ENCODE peak calls at places on chromosomes 3 and 15, in nine cellular contexts. Q, U, M, Z, T, E, V, L and J are unnamed samples. For H3K9me3, the result is how much of the 10 kb centered on the place peaks cover.

GRCh38 chr3:185645596-185646381 is 59.7 kb downstream of the SENP2 start:
- DNase-seq in Q (no peak), U (no peak), M (no peak), Z (no peak), T (no peak), E (no peak), V (peak), L (no peak), J (no peak)

GRCh38 chr3:126745760-126746394 is 41.8 kb downstream of the CHCHD6 start:
- DNase-seq in Q (no peak), U (no peak), M (no peak), Z (no peak), T (peak), E (no peak), V (peak), L (no peak), J (peak)

GRCh38 chr15:67096536-67097294 is 31.3 kb downstream of the SMAD3 start:
- DNase-seq in Q (no peak), U (no peak), M (no peak), Z (no peak), T (no peak), E (no peak), V (no peak), L (no peak), J (no peak)

GRCh38 chr3:10707984-10708868 is 107.8 kb upstream of the SLC6A11 start:
- DNase-seq in Q (no peak), U (no peak), M (no peak), Z (no peak), T (no peak), E (no peak), V (no peak), L (no peak), J (no peak)

GRCh38 chr15:77168616-77169015 is 97.7 kb upstream of the TSPAN3 start:
- DNase-seq in Q (no peak), U (no peak), M (no peak), Z (no peak), T (no peak), E (no peak), V (no peak), L (no peak), J (no peak)

GRCh38 chr15:66724732-66725467 is 22.9 kb downstream of the SMAD6 start:
- DNase-seq in Q (peak), U (no peak), M (no peak), Z (no peak), T (no peak), E (no peak), V (no peak), L (no peak), J (no peak)

GRCh38 chr3:160052385-160053047 is 63.9 kb downstream of the IL12A start:
- DNase-seq in Q (no peak), U (no peak), M (no peak), Z (no peak), T (no peak), E (no peak), V (no peak), L (no peak), J (peak)

GRCh38 chr3:69698728-69699127 is 40.5 kb upstream of the MITF start:
- DNase-seq in Q (no peak), U (no peak), M (no peak), Z (no peak), T (no peak), E (no peak), V (no peak), L (no peak), J (no peak)

GRCh38 chr15:77907824-77908751 is 169.4 kb downstream of the TBC1D2B start:
- DNase-seq in Q (peak), U (peak), M (peak), Z (peak), T (peak), E (no peak), V (no peak), L (peak), J (peak)

GRCh38 chr15:78881681-78882080 is 9.0 kb downstream of the MORF4L1 start:
- DNase-seq in Q (no peak), U (no peak), M (no peak), Z (no peak), T (no peak), E (no peak), V (no peak), L (no peak), J (no peak)

GRCh38 chr3:10957976-10958749 is 34.4 kb upstream of the SLC6A1 start:
- DNase-seq in Q (no peak), U (peak), M (no peak), Z (no peak), T (peak), E (no peak), V (peak), L (no peak), J (peak)

GRCh38 chr3:114393367-114394072 is 99.7 kb downstream of the TIGIT start:
- DNase-seq in Q (no peak), U (no peak), M (no peak), Z (no peak), T (peak), E (no peak), V (no peak), L (no peak), J (no peak)
- H3K4me3 ChIP-seq in Q (no peak), U (no peak), M (no peak), Z (no peak), T (no peak), E (no peak), V (no peak), L (no peak), J (no peak)

GRCh38 chr3:5687230-5687629 is 499.7 kb downstream of the EDEM1 start:
- DNase-seq in Q (no peak), U (no peak), M (no peak), Z (no peak), T (no peak), E (no peak), V (no peak), L (no peak), J (no peak)

GRCh38 chr3:5694267-5694666 is 506.8 kb downstream of the EDEM1 start:
- DNase-seq in Q (no peak), U (no peak), M (no peak), Z (no peak), T (no peak), E (no peak), V (no peak), L (no peak), J (no peak)

GRCh38 chr3:5692446-5692845 is 504.9 kb downstream of the EDEM1 start:
- DNase-seq in Q (no peak), U (no peak), M (no peak), Z (no peak), T (no peak), E (no peak), V (no peak), L (no peak), J (no peak)

GRCh38 chr3:5690904-5691532 is 503.5 kb downstream of the EDEM1 start:
- DNase-seq in Q (no peak), U (no peak), M (no peak), Z (peak), T (no peak), E (no peak), V (no peak), L (no peak), J (no peak)

DNA sequence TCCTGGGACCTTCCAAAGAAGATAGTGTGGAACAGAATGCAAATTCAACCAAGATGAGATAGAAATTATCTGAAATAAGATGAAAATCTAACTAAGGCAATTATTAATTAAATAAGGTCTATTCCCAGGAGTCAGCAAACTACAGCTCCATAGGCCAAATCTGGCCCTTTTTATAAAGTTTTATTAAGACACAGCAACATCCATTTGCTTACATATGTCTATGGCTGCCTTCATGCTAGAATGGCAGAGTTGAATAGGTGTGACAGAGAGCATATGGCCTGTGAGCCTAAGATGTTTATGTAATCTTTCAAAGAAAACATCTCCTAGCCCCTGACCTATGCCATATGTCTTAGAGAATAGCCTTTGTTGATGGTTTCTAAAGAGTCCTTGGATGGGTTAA is 503.0 kb downstream of the EDEM1 start:
- DNase-seq in Q (no peak), U (no peak), M (no peak), Z (no peak), T (no peak), E (no peak), V (no peak), L (no peak), J (no peak)
- H3K9me3 ChIP-seq in Q (under half), U (under half), M (under half), Z (under half), T (under half), E (under half), V (under half), L (under half), J (under half)

DNA sequence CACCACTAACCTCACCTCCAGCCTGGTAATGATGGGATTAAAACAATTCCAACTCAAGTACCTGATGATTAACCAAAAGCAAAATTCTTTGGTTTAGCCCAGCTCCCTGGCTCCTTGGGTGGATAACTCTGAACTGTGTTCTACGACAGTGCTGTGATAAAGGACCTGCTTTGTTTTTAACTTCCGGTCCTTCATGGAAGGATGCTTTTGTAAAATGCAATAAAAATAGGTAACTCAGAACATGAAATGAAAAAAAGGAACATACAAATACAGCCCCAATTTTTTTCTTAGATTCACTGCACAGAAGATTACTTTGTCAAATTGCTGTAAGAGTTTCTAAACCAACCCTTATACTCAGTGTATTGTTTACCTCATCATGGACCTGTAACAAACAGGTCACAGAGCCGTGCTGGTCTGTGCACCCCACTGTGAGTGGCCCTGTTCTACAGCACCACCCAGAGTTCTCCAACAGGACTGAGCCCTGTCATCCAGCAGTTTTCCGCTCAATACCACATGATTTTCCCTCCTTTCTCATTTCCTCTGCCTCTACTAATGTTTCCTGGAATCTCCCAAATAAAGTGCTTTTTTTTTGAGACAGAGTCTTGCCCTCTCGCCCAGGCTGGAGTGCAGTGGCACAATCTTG is 4.9 kb upstream of the PCYT1A start:
- DNase-seq in Q (no peak), U (no peak), M (no peak), Z (no peak), T (no peak), E (no peak), V (no peak), L (no peak), J (no peak)
- H3K4me3 ChIP-seq in Q (no peak), U (no peak), M (no peak), Z (no peak), T (no peak), E (no peak), V (no peak), L (no peak), J (no peak)

DNA sequence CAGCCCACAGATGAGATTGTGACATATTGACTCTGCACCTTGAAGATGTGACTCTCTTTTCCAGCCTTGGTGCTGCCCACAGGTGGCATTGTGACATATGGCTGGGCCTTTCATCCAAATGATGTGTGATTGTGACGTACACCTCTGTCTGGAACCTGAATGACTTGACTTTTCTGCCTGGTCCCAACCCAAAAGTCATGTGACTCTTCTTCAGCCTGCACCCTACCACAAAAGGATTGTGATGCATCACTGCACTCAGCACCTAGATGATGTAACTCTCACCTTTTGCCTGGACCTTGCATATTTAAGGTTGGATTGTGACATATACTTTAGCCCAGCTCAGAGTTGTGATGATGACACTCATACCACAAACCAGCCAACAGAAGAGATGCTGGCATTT is 204.5 kb downstream of the OCA2 start:
- DNase-seq in Q (no peak), U (no peak), M (no peak), Z (no peak), T (no peak), E (no peak), V (no peak), L (no peak), J (no peak)
- H3K9me3 ChIP-seq in Q (under half), U (half or more), M (under half), Z (under half), T (under half), E (under half), V (under half), L (under half), J (under half)

GRCh38 chr15:58334803-58335202 is 97.0 kb upstream of the LIPC start:
- DNase-seq in Q (no peak), U (no peak), M (no peak), Z (no peak), T (no peak), E (no peak), V (no peak), L (no peak), J (no peak)
- H3K4me3 ChIP-seq in Q (no peak), U (no peak), M (no peak), Z (no peak), T (no peak), E (no peak), V (no peak), L (no peak), J (no peak)

DNA sequence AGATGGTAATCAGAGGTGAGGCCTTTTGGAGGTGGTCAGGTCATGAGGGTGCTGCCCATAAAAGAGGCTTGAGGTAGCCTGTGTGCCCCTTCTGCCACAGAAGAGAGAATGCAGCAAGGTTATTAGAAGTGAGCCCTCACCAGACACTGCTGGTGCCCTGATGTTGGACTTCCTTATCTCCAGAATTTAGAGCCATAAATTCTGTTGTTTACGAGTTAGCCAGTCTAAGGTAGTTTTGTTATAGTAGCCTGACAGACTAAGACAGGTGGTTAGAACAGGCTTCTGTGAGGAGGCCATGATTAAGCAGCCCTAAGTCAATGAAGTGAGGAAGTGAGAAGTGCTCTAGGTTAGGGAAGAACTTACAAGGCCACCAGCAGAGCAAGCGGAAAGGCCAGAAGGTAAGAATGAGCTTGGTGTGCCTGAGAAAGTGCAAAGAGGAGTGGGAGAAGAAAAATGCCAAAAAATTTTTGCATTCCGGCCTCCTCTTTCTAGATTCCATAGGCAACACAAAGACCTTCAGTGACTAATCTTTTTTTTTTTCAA is 44.2 kb upstream of the STT3B start:
- DNase-seq in Q (no peak), U (no peak), M (no peak), Z (no peak), T (no peak), E (no peak), V (no peak), L (no peak), J (no peak)
- H3K9me3 ChIP-seq in Q (under half), U (under half), M (under half), Z (under half), T (under half), E (under half), V (under half), L (under half), J (under half)

GRCh38 chr3:119560160-119560559 is 746 bp upstream of the CD80 start:
- DNase-seq in Q (no peak), U (no peak), M (no peak), Z (no peak), T (no peak), E (no peak), V (no peak), L (no peak), J (no peak)
- H3K4me3 ChIP-seq in Q (no peak), U (no peak), M (no peak), Z (no peak), T (no peak), E (no peak), V (no peak), L (no peak), J (no peak)

GRCh38 chr15:27844018-27844666 is 255.0 kb downstream of the OCA2 start:
- DNase-seq in Q (no peak), U (no peak), M (no peak), Z (no peak), T (no peak), E (no peak), V (peak), L (no peak), J (no peak)
- H3K9me3 ChIP-seq in Q (under half), U (under half), M (under half), Z (under half), T (under half), E (under half), V (under half), L (under half), J (under half)